ENCODE peak calls at places on chromosomes 6 and 20, in nine cellular contexts. O, X, N, A, E, Z, F, T and R are unnamed samples.

GRCh38 chr20:47557791-47558190 is 56.1 kb downstream of the NCOA3 start:
- DNase-seq in O (no peak), X (no peak), N (no peak), A (no peak), E (no peak), Z (no peak), F (no peak), T (no peak), R (no peak)

GRCh38 chr6:92708270-92708669 is 711.1 kb downstream of the EPHA7 start:
- DNase-seq in O (no peak), X (no peak), N (peak), A (no peak), E (no peak), Z (no peak), F (no peak), T (no peak), R (no peak)

GRCh38 chr6:36985384-36985962 is 523 bp downstream of the MTCH1 start:
- DNase-seq in O (no peak), X (no peak), N (no peak), A (no peak), E (no peak), Z (no peak), F (no peak), T (no peak), R (no peak)

GRCh38 chr6:33781105-33781975 is 7.6 kb downstream of the LEMD2 start:
- DNase-seq in O (no peak), X (no peak), N (peak), A (no peak), E (peak), Z (peak), F (no peak), T (no peak), R (no peak)

GRCh38 chr6:106692112-106692822 is 62.9 kb downstream of the QRSL1 start:
- DNase-seq in O (no peak), X (peak), N (peak), A (no peak), E (peak), Z (peak), F (no peak), T (peak), R (no peak)

GRCh38 chr6:150535151-150535816 is 64.4 kb upstream of the PLEKHG1 start:
- DNase-seq in O (no peak), X (no peak), N (no peak), A (no peak), E (no peak), Z (no peak), F (no peak), T (no peak), R (no peak)

GRCh38 chr6:31581511-31582229 is 554 bp downstream of the LTB start:
- DNase-seq in O (no peak), X (no peak), N (no peak), A (no peak), E (peak), Z (no peak), F (no peak), T (no peak), R (peak)

GRCh38 chr6:101429291-101429690 is 35.8 kb downstream of the GRIK2 start:
- DNase-seq in O (no peak), X (no peak), N (peak), A (no peak), E (no peak), Z (no peak), F (no peak), T (peak), R (no peak)

GRCh38 chr20:32231847-32232246 is 24.2 kb downstream of the POFUT1 start:
- DNase-seq in O (no peak), X (no peak), N (no peak), A (no peak), E (no peak), Z (no peak), F (no peak), T (no peak), R (no peak)

GRCh38 chr6:17785094-17785787 is 78.5 kb upstream of the NUP153 start:
- DNase-seq in O (no peak), X (no peak), N (no peak), A (no peak), E (no peak), Z (no peak), F (no peak), T (no peak), R (no peak)

GRCh38 chr20:39829713-39830112 is 859.3 kb downstream of the MAFB start:
- DNase-seq in O (no peak), X (no peak), N (peak), A (no peak), E (no peak), Z (no peak), F (no peak), T (no peak), R (peak)

GRCh38 chr20:9215539-9215938 is 146.7 kb downstream of the PLCB4 start:
- DNase-seq in O (no peak), X (no peak), N (no peak), A (no peak), E (peak), Z (peak), F (no peak), T (no peak), R (no peak)

GRCh38 chr20:1333462-1334369 is 4.8 kb upstream of the SDCBP2 start:
- DNase-seq in O (no peak), X (no peak), N (no peak), A (no peak), E (no peak), Z (no peak), F (no peak), T (no peak), R (no peak)

GRCh38 chr20:1332749-1333300 is 3.9 kb upstream of the SDCBP2 start:
- DNase-seq in O (no peak), X (no peak), N (no peak), A (no peak), E (no peak), Z (no peak), F (no peak), T (no peak), R (no peak)

GRCh38 chr20:1334370-1334731 is 5.4 kb upstream of the SDCBP2 start:
- DNase-seq in O (no peak), X (no peak), N (no peak), A (no peak), E (no peak), Z (no peak), F (no peak), T (no peak), R (no peak)

GRCh38 chr20:1335961-1336698 is 7.2 kb upstream of the SDCBP2 start:
- DNase-seq in O (no peak), X (no peak), N (no peak), A (no peak), E (no peak), Z (no peak), F (no peak), T (no peak), R (no peak)

DNA sequence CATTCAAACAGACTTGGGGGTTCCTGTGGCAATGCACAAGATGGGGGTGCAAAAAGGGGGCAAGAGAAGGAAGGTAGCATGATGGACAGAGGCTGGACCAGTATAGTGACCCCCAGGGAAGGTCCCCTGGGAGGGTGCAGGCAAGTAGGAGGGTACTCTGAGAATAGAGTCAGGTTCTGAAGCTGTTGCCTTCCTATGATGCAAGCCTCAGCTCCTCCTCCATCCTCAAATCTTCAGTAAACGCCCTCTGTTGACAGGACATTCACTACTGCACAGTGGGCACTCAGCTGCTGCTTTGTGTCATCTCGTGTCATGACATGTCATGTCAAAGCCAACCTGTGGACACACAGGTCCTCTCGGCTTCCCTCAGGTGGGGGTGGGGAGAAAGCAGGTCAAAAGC is 5.8 kb upstream of the SDCBP2 start:
- DNase-seq in O (no peak), X (no peak), N (no peak), A (no peak), E (no peak), Z (no peak), F (no peak), T (no peak), R (no peak)
- TF ChIP-seq CTCF in O (no peak), X (peak), N (no peak), A (no peak), E (peak), Z (peak), F (no peak), T (no peak), R (no peak)

GRCh38 chr20:44733341-44734069 is 12.2 kb upstream of the KCNK15 start:
- DNase-seq in O (no peak), X (no peak), N (peak), A (peak), E (peak), Z (peak), F (peak), T (peak), R (peak)
- TF ChIP-seq CTCF in O (peak), X (peak), N (peak), A (peak), E (peak), Z (peak), F (peak), T (peak), R (peak)

GRCh38 chr6:134416501-134417154 is 98.7 kb upstream of the SGK1 start:
- DNase-seq in O (no peak), X (peak), N (peak), A (no peak), E (no peak), Z (peak), F (no peak), T (peak), R (no peak)
- TF ChIP-seq CTCF in O (no peak), X (no peak), N (no peak), A (no peak), E (no peak), Z (no peak), F (no peak), T (no peak), R (no peak)

GRCh38 chr6:167501831-167502385 is 177.0 kb downstream of the TTLL2 start:
- DNase-seq in O (no peak), X (no peak), N (no peak), A (no peak), E (peak), Z (no peak), F (no peak), T (no peak), R (peak)
- TF ChIP-seq CTCF in O (no peak), X (no peak), N (no peak), A (peak), E (peak), Z (no peak), F (peak), T (no peak), R (peak)